ENCODE peak calls at places on chromosomes 1 and 21, in four cellular contexts. J is effector memory CD4-positive, alpha-beta T cell; L is RWPE2; T is CD8-positive, alpha-beta T cell. Q is an unnamed sample.

GRCh38 chr1:168772428-168772827 is 43.4 kb upstream of the DPT start:
- DNase-seq in J (no peak), L (no peak), T (no peak), Q (no peak)

GRCh38 chr1:171346866-171347265 is 32.9 kb downstream of the FMO4 start:
- DNase-seq in J (no peak), L (no peak), T (no peak), Q (no peak)

GRCh38 chr1:61724721-61725694 is at the start of gene TM2D1:
- DNase-seq in J (peak; percentile 76), L (peak; percentile 85), T (peak; percentile 82), Q (peak; percentile 28)

GRCh38 chr1:151009206-151009587 is 948 bp downstream of the PRUNE1 start:
- DNase-seq in J (no peak), L (no peak), T (no peak), Q (no peak)

GRCh38 chr1:19047373-19047772 is 90.9 kb upstream of the IFFO2 start:
- DNase-seq in J (no peak), L (peak; percentile 31), T (no peak), Q (no peak)

GRCh38 chr1:25474439-25475047 is 43.8 kb downstream of the MACO1 start:
- DNase-seq in J (no peak), L (no peak), T (no peak), Q (no peak)

GRCh38 chr1:150127868-150128267 is 21.8 kb upstream of the PLEKHO1 start:
- DNase-seq in J (no peak), L (no peak), T (no peak), Q (no peak)

GRCh38 chr1:6519935-6520621 is 28.6 kb upstream of the PLEKHG5 start:
- DNase-seq in J (no peak), L (no peak), T (no peak), Q (peak; percentile 24)

GRCh38 chr21:29904359-29905282 is 35.2 kb downstream of the GRIK1 start:
- DNase-seq in J (no peak), L (no peak), T (no peak), Q (no peak)

GRCh38 chr1:43293896-43294760 is 6.7 kb upstream of the TIE1 start:
- DNase-seq in J (no peak), L (no peak), T (no peak), Q (no peak)

GRCh38 chr1:15352122-15352957 is 57.3 kb upstream of the EFHD2 start:
- DNase-seq in J (peak; percentile 8), L (peak; percentile 86), T (peak; percentile 30), Q (no peak)

GRCh38 chr1:25537148-25537831 is 6.1 kb upstream of the LDLRAP1 start:
- DNase-seq in J (no peak), L (no peak), T (no peak), Q (no peak)

GRCh38 chr1:10132852-10133251 is 77.5 kb upstream of the KIF1B start:
- DNase-seq in J (no peak), L (no peak), T (no peak), Q (no peak)

GRCh38 chr1:52613611-52614373 is 11.6 kb downstream of the GPX7 start:
- DNase-seq in J (no peak), L (no peak), T (no peak), Q (no peak)

GRCh38 chr21:17438642-17439041 is 74.2 kb upstream of the CXADR start:
- DNase-seq in J (no peak), L (no peak), T (no peak), Q (no peak)

GRCh38 chr1:16215882-16216753 is 3.7 kb upstream of the ARHGEF19 start:
- DNase-seq in J (peak; percentile 51), L (no peak), T (peak; percentile 25), Q (no peak)

GRCh38 chr1:95640746-95641145 is 406.7 kb downstream of the RWDD3 start:
- DNase-seq in J (no peak), L (no peak), T (no peak), Q (no peak)

GRCh38 chr1:117501275-117501674 is 104.6 kb upstream of the TENT5C start:
- DNase-seq in J (no peak), L (no peak), T (no peak), Q (peak; percentile 41)

GRCh38 chr1:72006092-72006491 is 276.2 kb downstream of the NEGR1 start:
- DNase-seq in J (no peak), L (no peak), T (no peak), Q (peak; percentile 21)

GRCh38 chr1:213987422-213987875 is 324 bp upstream of the PROX1 start:
- DNase-seq in J (no peak), L (no peak), T (no peak), Q (no peak)

DNA sequence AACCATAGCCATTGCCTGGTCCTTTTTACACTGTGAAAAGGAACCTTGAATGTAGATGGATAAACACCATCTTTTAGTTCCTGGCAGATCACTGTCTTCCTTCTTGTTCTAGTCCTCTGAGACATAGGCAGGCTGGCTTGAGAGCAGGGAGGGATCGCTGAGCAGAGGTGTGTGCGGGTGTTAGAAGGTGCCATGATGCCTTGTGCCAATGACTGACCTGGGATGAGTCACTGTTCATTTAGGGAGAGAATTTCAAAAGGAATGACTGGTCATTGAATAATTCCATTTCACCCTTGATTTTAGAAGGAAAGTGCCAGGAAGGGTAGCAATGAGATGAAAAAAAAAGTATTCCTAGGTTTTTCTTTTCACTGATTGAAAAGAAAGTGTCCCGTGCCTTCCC is 383.9 kb downstream of the KIF26B start:
- DNase-seq in J (no peak), L (no peak), T (no peak), Q (no peak)
- H3K4me3 ChIP-seq in J (no peak overlapping the region), L (no peak overlapping the region), T (no peak overlapping the region), Q (no peak overlapping the region)

GRCh38 chr1:22602060-22602740 is 34.2 kb upstream of the C1QA start:
- DNase-seq in J (no peak), L (no peak), T (no peak), Q (no peak)
- H3K4me3 ChIP-seq in J (no peak overlapping the region), L (no peak overlapping the region), T (no peak overlapping the region), Q (no peak overlapping the region)

GRCh38 chr1:185319152-185319501 is 2.1 kb upstream of the IVNS1ABP start:
- DNase-seq in J (no peak), L (no peak), T (no peak), Q (no peak)
- H3K4me3 ChIP-seq in J (no peak overlapping the region), L (no peak overlapping the region), T (no peak overlapping the region), Q (no peak overlapping the region)

GRCh38 chr1:157040802-157041201 is 4.7 kb downstream of the ARHGEF11 start:
- DNase-seq in J (no peak), L (no peak), T (no peak), Q (peak; percentile 31)

GRCh38 chr1:157043685-157044084 is 1.9 kb downstream of the ARHGEF11 start:
- DNase-seq in J (no peak), L (no peak), T (no peak), Q (no peak)

GRCh38 chr1:157044326-157044725 is 1.2 kb downstream of the ARHGEF11 start:
- DNase-seq in J (no peak), L (no peak), T (no peak), Q (no peak)

GRCh38 chr1:157045251-157046218 is at the start of gene ARHGEF11:
- DNase-seq in J (no peak), L (peak; percentile 82), T (no peak), Q (peak; percentile 21)

GRCh38 chr1:157042852-157043251 is 2.7 kb downstream of the ARHGEF11 start:
- DNase-seq in J (no peak), L (no peak), T (no peak), Q (no peak)
- H3K4me3 ChIP-seq in J (no peak overlapping the region), L (no peak overlapping the region), T (no peak overlapping the region), Q (peak overlapping the region; percentile 70)

DNA sequence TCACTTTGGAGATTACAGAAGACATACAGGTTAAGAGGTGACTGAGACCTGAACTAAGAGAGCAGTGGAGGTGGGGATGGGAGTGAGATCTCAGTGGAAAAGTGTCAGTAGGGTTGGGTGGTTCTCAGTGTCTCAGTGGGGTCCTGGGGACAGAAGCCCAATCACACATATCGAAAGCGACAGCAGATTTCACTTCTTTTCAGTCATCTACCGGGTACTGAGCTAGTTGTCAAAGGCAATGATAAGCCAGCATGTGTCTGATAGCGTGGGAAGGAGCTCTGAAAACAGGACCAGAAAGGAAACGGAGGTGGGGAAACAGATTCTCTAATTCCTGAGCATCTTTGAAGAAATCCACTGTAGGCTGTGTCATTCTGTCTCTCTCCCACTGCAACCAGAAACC is 59.5 kb downstream of the RHOU start:
- DNase-seq in J (no peak), L (no peak), T (no peak), Q (no peak)
- H3K4me3 ChIP-seq in J (no peak overlapping the region), L (no peak overlapping the region), T (no peak overlapping the region), Q (no peak overlapping the region)